ENCODE peak calls at places on chromosomes 11 and 22, in seven cellular contexts. W is A549, A is endothelial cell of umbilical vein, U is uterus, Y is suprapubic skin, I is body of pancreas, P is heart left ventricle. E is an unnamed sample.

GRCh38 chr11:4146765-4147098 is 52.1 kb downstream of the RRM1 start:
- DNase-seq in W (no peak), A (no peak), U (no peak), Y (no peak), I (no peak), P (no peak), E (no peak)

GRCh38 chr11:20067665-20068064 is 92.6 kb downstream of the DBX1 start:
- DNase-seq in W (no peak), A (no peak), U (no peak), Y (no peak), I (no peak), P (no peak), E (no peak)

GRCh38 chr22:36331306-36331911 is 56.4 kb downstream of the MYH9 start:
- DNase-seq in W (peak; percentile 88), A (peak; percentile 93), U (peak; percentile 94), Y (no peak), I (peak; percentile 70), P (peak; percentile 90), E (peak; percentile 97)

GRCh38 chr11:77101043-77101537 is 1.6 kb upstream of the OMP start:
- DNase-seq in W (peak; percentile 57), A (peak; percentile 30), U (no peak), Y (no peak), I (no peak), P (no peak), E (no peak)

GRCh38 chr11:64742940-64743590 is 877 bp downstream of the RASGRP2 start:
- DNase-seq in W (peak; percentile 48), A (peak; percentile 32), U (peak; percentile 78), Y (peak; percentile 92), I (peak; percentile 73), P (peak; percentile 93), E (no peak)

GRCh38 chr11:56271092-56271491 is 2.9 kb upstream of the OR5T1 start:
- DNase-seq in W (no peak), A (no peak), U (no peak), Y (no peak), I (no peak), P (no peak), E (no peak)

GRCh38 chr11:130535530-130535929 is 87.1 kb downstream of the ADAMTS15 start:
- DNase-seq in W (no peak), A (no peak), U (no peak), Y (no peak), I (no peak), P (no peak), E (no peak)

GRCh38 chr11:19116315-19116970 is 525 bp upstream of the ZDHHC13 start:
- DNase-seq in W (no peak), A (no peak), U (no peak), Y (no peak), I (no peak), P (no peak), E (no peak)

GRCh38 chr11:43404836-43405479 is 46.2 kb downstream of the TTC17 start:
- DNase-seq in W (no peak), A (no peak), U (no peak), Y (no peak), I (no peak), P (no peak), E (no peak)

GRCh38 chr11:10005955-10006525 is 288.0 kb downstream of the SBF2 start:
- DNase-seq in W (no peak), A (no peak), U (no peak), Y (no peak), I (no peak), P (no peak), E (no peak)

GRCh38 chr11:10642298-10642697 is 51.3 kb downstream of the IRAG1 start:
- DNase-seq in W (no peak), A (no peak), U (no peak), Y (no peak), I (no peak), P (no peak), E (no peak)

GRCh38 chr11:26201411-26201810 is 130.5 kb upstream of the ANO3 start:
- DNase-seq in W (peak; percentile 3), A (no peak), U (no peak), Y (no peak), I (no peak), P (no peak), E (no peak)

GRCh38 chr22:42462016-42462415 is 29.8 kb upstream of the NFAM1 start:
- DNase-seq in W (no peak), A (no peak), U (no peak), Y (no peak), I (no peak), P (no peak), E (no peak)

GRCh38 chr11:4677948-4678347 is 19.7 kb downstream of the OR51E2 start:
- DNase-seq in W (no peak), A (no peak), U (no peak), Y (no peak), I (no peak), P (no peak), E (no peak)

GRCh38 chr11:64717268-64717578 is 5.8 kb downstream of the NRXN2 start:
- DNase-seq in W (no peak), A (no peak), U (no peak), Y (no peak), I (no peak), P (peak; percentile 39), E (no peak)

GRCh38 chr11:72725731-72726042 is 26.5 kb downstream of the ARAP1 start:
- DNase-seq in W (no peak), A (no peak), U (no peak), Y (no peak), I (no peak), P (peak; percentile 11), E (no peak)

GRCh38 chr11:44097821-44098220 is 2.3 kb downstream of the EXT2 start:
- DNase-seq in W (no peak), A (no peak), U (no peak), Y (no peak), I (no peak), P (no peak), E (no peak)

GRCh38 chr11:81070948-81071347 is 1630.1 kb upstream of the TENM4 start:
- DNase-seq in W (no peak), A (no peak), U (no peak), Y (no peak), I (no peak), P (no peak), E (no peak)

GRCh38 chr22:46000081-46001027 is 23.4 kb upstream of the WNT7B start:
- DNase-seq in W (no peak), A (no peak), U (no peak), Y (no peak), I (no peak), P (peak; percentile 44), E (no peak)

GRCh38 chr11:117842131-117842941 is 17.8 kb upstream of the FXYD2 start:
- DNase-seq in W (no peak), A (no peak), U (peak; percentile 16), Y (peak; percentile 69), I (no peak), P (no peak), E (no peak)

GRCh38 chr22:46078241-46079092 is 71.9 kb upstream of the PPARA start:
- DNase-seq in W (peak; percentile 89), A (no peak), U (peak; percentile 85), Y (peak; percentile 86), I (peak; percentile 90), P (peak; percentile 83), E (no peak)

GRCh38 chr22:28441720-28442263 is 237.8 kb downstream of the TTC28 start:
- DNase-seq in W (no peak), A (peak; percentile 9), U (no peak), Y (no peak), I (peak; percentile 33), P (no peak), E (no peak)

GRCh38 chr11:2991477-2992233 is 474 bp downstream of the NAP1L4 start:
- DNase-seq in W (peak; percentile 24), A (peak; percentile 57), U (peak; percentile 44), Y (peak; percentile 83), I (peak; percentile 49), P (no peak), E (peak; percentile 95)

DNA sequence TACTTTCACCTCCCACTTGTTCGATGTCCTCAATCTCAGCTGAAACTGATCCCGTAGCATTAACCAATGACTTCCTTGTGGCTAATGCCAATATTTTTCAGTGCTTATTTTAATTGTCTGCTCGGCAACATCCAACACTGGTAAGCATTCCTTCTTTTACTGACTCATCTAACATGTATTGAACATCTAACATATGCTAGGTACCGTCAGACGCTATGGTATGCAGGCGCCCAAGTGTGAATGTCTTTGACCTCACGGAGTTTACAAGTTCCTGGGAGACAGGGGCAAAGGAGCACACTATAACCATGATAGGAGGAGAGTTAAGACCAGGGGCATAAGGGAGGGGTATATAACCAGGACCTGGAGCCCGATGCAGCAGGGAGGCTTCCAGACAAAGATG is 1.7 kb downstream of the BRMS1 start:
- DNase-seq in W (no peak), A (no peak), U (no peak), Y (no peak), I (no peak), P (no peak), E (no peak)
- H3K4me1 ChIP-seq in W (peaks cover 29% of the 10 kb centered on the region), A (peaks cover 14% of the 10 kb centered on the region), U (peaks cover 13% of the 10 kb centered on the region), Y (peaks cover 57% of the 10 kb centered on the region), I (peaks cover 37% of the 10 kb centered on the region), P (peaks cover 36% of the 10 kb centered on the region), E (peaks cover 29% of the 10 kb centered on the region)

GRCh38 chr11:46122955-46123354 is 1.7 kb upstream of the PHF21A start:
- DNase-seq in W (no peak), A (peak; percentile 32), U (no peak), Y (no peak), I (no peak), P (no peak), E (no peak)

GRCh38 chr11:46121724-46122477 is 647 bp upstream of the PHF21A start:
- DNase-seq in W (peak; percentile 96), A (peak; percentile 78), U (peak; percentile 86), Y (peak; percentile 88), I (peak; percentile 84), P (peak; percentile 87), E (no peak)

GRCh38 chr11:46120361-46120710 is 918 bp downstream of the PHF21A start:
- DNase-seq in W (no peak), A (no peak), U (peak; percentile 45), Y (no peak), I (peak; percentile 26), P (no peak), E (no peak)

GRCh38 chr11:46120711-46121327 is 435 bp downstream of the PHF21A start:
- DNase-seq in W (no peak), A (peak; percentile 72), U (peak; percentile 67), Y (no peak), I (peak; percentile 44), P (peak; percentile 68), E (no peak)

GRCh38 chr11:46121328-46121723 is at the start of gene PHF21A:
- DNase-seq in W (peak; percentile 97), A (peak; percentile 84), U (peak; percentile 91), Y (peak; percentile 89), I (peak; percentile 91), P (peak; percentile 96), E (peak; percentile 95)
- TF ChIP-seq POLR2A in W (peak; percentile 54), A (no peak), U (no peak), Y (peak; percentile 7), I (peak; percentile 71), P (no peak), E (peak; percentile 28)

GRCh38 chr11:120912504-120912903 is 111.4 kb upstream of the TBCEL start:
- DNase-seq in W (peak; percentile 51), A (peak; percentile 26), U (no peak), Y (no peak), I (no peak), P (no peak), E (no peak)
- TF ChIP-seq CTCF in W (peak; percentile 27), A (no peak), U (no peak), Y (no peak), I (peak; percentile 42), P (peak; percentile 38), E (peak; percentile 17)

DNA sequence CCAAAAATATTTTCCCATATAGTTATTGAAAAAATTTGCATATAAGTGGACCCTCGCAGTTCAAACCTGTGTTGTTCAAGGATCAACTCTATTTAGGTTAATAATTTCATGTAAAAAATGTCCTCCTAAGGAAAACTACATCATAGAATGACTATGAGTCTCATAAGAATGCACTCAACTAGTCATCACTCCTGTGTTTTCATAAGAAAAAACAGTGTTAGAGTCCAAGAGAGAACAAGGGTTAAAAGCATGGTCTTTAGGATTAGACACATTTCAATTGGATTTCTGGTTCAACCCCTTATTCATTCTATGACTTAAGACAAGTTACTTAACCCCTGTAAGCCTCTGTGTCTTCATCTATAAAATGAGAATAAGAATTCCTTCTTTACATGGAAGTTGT is 5.1 kb downstream of the PARVA start:
- DNase-seq in W (no peak), A (no peak), U (no peak), Y (no peak), I (no peak), P (no peak), E (no peak)
- H3K4me1 ChIP-seq in W (peaks cover 7% of the 10 kb centered on the region), A (peaks cover 9% of the 10 kb centered on the region), U (peaks cover 26% of the 10 kb centered on the region), Y (peaks cover 7% of the 10 kb centered on the region), I (peaks cover 45% of the 10 kb centered on the region), P (peaks cover 32% of the 10 kb centered on the region), E (peaks cover 91% of the 10 kb centered on the region)